ENCODE peak calls at places on chromosomes 12 and 14, in eight cellular contexts. P is SK-N-SH, Z is ovary, A is A549, W is tibial nerve, V is suprapubic skin, E is stomach, L is HepG2. C is an unnamed sample.

GRCh38 chr12:5466521-5466960 is 34.6 kb downstream of the NTF3 start:
- DNase-seq in P (no peak), Z (no peak), A (no peak), W (no peak), V (no peak), E (no peak), L (no peak), C (no peak)

GRCh38 chr12:121124402-121125109 is 8.1 kb upstream of the P2RX7 start:
- DNase-seq in P (no peak), Z (no peak), A (peak), W (no peak), V (no peak), E (no peak), L (peak), C (no peak)

GRCh38 chr12:66594688-66595087 is 84.2 kb downstream of the GRIP1 start:
- DNase-seq in P (no peak), Z (no peak), A (no peak), W (no peak), V (no peak), E (no peak), L (no peak), C (no peak)

GRCh38 chr12:22657538-22657937 is 32.6 kb downstream of the ETNK1 start:
- DNase-seq in P (no peak), Z (no peak), A (no peak), W (no peak), V (no peak), E (no peak), L (no peak), C (no peak)

GRCh38 chr12:108667349-108667748 is 33.7 kb upstream of the SELPLG start:
- DNase-seq in P (no peak), Z (no peak), A (no peak), W (no peak), V (no peak), E (no peak), L (peak), C (no peak)

GRCh38 chr14:102547067-102547466 is 37.5 kb upstream of the ANKRD9 start:
- DNase-seq in P (no peak), Z (no peak), A (no peak), W (no peak), V (no peak), E (no peak), L (no peak), C (no peak)

GRCh38 chr12:51244269-51244668 is 5.6 kb downstream of the DAZAP2 start:
- DNase-seq in P (no peak), Z (no peak), A (no peak), W (no peak), V (no peak), E (no peak), L (no peak), C (no peak)

GRCh38 chr12:117328556-117329100 is 32.8 kb downstream of the NOS1 start:
- DNase-seq in P (no peak), Z (no peak), A (no peak), W (no peak), V (no peak), E (no peak), L (no peak), C (no peak)

GRCh38 chr12:126286203-126286602 is 1221.0 kb downstream of the AACS start:
- DNase-seq in P (no peak), Z (no peak), A (no peak), W (no peak), V (no peak), E (no peak), L (no peak), C (no peak)

GRCh38 chr12:121295746-121296617 is 527 bp downstream of the CAMKK2 start:
- DNase-seq in P (peak), Z (no peak), A (peak), W (no peak), V (peak), E (no peak), L (peak), C (peak)

GRCh38 chr12:11228268-11228879 is 41.1 kb downstream of the PRB3 start:
- DNase-seq in P (peak), Z (no peak), A (peak), W (no peak), V (no peak), E (peak), L (peak), C (peak)

GRCh38 chr14:20035449-20035848 is 389 bp downstream of the OR4K13 start:
- DNase-seq in P (no peak), Z (no peak), A (no peak), W (no peak), V (no peak), E (no peak), L (no peak), C (no peak)

GRCh38 chr12:9083793-9084192 is 31.9 kb downstream of the A2M start:
- DNase-seq in P (no peak), Z (no peak), A (no peak), W (no peak), V (no peak), E (no peak), L (no peak), C (no peak)

GRCh38 chr12:110371408-110372055 is 32.0 kb downstream of the ANAPC7 start:
- DNase-seq in P (no peak), Z (peak), A (no peak), W (no peak), V (no peak), E (no peak), L (no peak), C (no peak)

GRCh38 chr12:124842073-124842749 is 21.5 kb downstream of the SCARB1 start:
- DNase-seq in P (peak), Z (peak), A (no peak), W (no peak), V (no peak), E (no peak), L (no peak), C (peak)

GRCh38 chr14:99315197-99315596 is 43.2 kb upstream of the BCL11B start:
- DNase-seq in P (no peak), Z (no peak), A (no peak), W (no peak), V (no peak), E (no peak), L (peak), C (no peak)

GRCh38 chr12:120037851-120038250 is 48.8 kb downstream of the BICDL1 start:
- DNase-seq in P (no peak), Z (no peak), A (no peak), W (no peak), V (no peak), E (no peak), L (no peak), C (no peak)

GRCh38 chr12:95790025-95790911 is at the start of gene NTN4:
- DNase-seq in P (peak), Z (peak), A (peak), W (peak), V (no peak), E (peak), L (no peak), C (peak)

GRCh38 chr14:72752034-72752412 is 141.9 kb downstream of the DPF3 start:
- DNase-seq in P (no peak), Z (no peak), A (no peak), W (no peak), V (no peak), E (no peak), L (no peak), C (no peak)

GRCh38 chr12:124233846-124234620 is 60.9 kb upstream of the RFLNA start:
- DNase-seq in P (no peak), Z (no peak), A (no peak), W (no peak), V (no peak), E (no peak), L (no peak), C (no peak)

DNA sequence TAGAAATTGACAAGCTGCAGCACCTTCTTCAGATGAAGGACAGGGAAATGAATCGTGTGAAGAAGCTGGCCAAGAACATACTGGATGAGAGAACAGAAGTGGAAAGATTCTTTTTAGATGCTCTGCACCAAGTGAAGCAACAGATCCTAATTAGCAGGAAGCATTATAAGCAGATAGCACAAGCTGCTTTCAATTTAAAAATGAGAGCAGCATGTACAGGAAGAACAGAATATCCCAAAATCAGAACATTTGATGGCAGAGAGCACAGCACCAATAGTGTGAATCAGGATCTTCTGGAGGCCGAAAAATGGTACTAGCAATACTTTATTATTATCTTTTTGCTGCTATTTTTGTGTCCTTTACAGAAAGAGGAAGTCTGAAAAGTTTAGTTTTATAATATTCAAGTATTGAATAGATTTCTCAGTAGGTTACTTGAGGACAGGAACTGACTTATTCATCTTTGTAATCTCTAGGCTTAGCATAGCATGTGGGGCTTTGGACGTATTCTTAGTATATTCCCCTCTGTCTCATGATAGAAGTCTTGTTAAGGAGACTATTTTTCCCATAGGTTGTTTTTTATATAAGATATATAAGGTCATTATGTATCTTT is 30.8 kb downstream of the BBOF1 start:
- DNase-seq in P (peak), Z (no peak), A (no peak), W (no peak), V (no peak), E (no peak), L (no peak), C (no peak)
- TF ChIP-seq EP300 in P (no peak), Z (no peak), A (no peak), W (no peak), V (no peak), E (no peak), L (no peak), C (no peak)

GRCh38 chr12:67650528-67651379 is 2.2 kb downstream of the DYRK2 start:
- DNase-seq in P (no peak), Z (no peak), A (no peak), W (no peak), V (no peak), E (no peak), L (no peak), C (peak)

GRCh38 chr12:67648306-67649164 is at the start of gene DYRK2:
- DNase-seq in P (peak), Z (peak), A (peak), W (peak), V (peak), E (peak), L (peak), C (peak)

GRCh38 chr12:67649165-67650126 is 901 bp downstream of the DYRK2 start:
- DNase-seq in P (peak), Z (peak), A (no peak), W (no peak), V (peak), E (peak), L (no peak), C (peak)

GRCh38 chr12:67650127-67650495 is 1.6 kb downstream of the DYRK2 start:
- DNase-seq in P (peak), Z (peak), A (no peak), W (no peak), V (no peak), E (no peak), L (no peak), C (no peak)

DNA sequence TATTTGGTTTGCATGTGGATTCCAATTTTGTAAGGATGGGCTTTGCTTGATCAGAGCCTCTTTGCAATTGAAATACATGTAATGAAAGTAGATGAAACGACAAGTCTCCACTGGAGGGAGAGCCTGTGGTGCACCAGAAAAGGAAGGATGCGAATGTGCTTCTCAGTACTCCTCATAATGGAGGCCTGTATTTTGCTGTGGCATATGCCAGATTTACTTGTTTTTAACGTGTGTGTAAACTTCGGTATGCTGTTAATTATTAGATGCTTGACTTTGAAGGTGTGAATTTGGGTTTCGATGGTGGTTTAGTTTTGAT is 2.8 kb downstream of the DYRK2 start:
- DNase-seq in P (peak), Z (no peak), A (peak), W (no peak), V (no peak), E (no peak), L (peak), C (peak)
- TF ChIP-seq CTCF in P (peak), Z (no peak), A (no peak), W (peak), V (no peak), E (no peak), L (no peak), C (peak)

GRCh38 chr14:105410642-105411016 is 9.0 kb upstream of the MTA1 start:
- DNase-seq in P (no peak), Z (no peak), A (no peak), W (no peak), V (no peak), E (no peak), L (no peak), C (no peak)

GRCh38 chr14:105412768-105413541 is 6.7 kb upstream of the MTA1 start:
- DNase-seq in P (no peak), Z (no peak), A (no peak), W (no peak), V (no peak), E (no peak), L (no peak), C (no peak)

GRCh38 chr14:105411985-105412767 is 7.5 kb upstream of the MTA1 start:
- DNase-seq in P (peak), Z (no peak), A (no peak), W (no peak), V (peak), E (no peak), L (no peak), C (no peak)

GRCh38 chr14:105409379-105409778 is 10.2 kb upstream of the MTA1 start:
- DNase-seq in P (no peak), Z (no peak), A (no peak), W (no peak), V (no peak), E (no peak), L (no peak), C (no peak)

GRCh38 chr14:105411017-105411941 is 8.3 kb upstream of the MTA1 start:
- DNase-seq in P (peak), Z (peak), A (no peak), W (no peak), V (peak), E (peak), L (no peak), C (peak)
- TF ChIP-seq EP300 in P (no peak), Z (no peak), A (no peak), W (no peak), V (no peak), E (no peak), L (no peak), C (no peak)

DNA sequence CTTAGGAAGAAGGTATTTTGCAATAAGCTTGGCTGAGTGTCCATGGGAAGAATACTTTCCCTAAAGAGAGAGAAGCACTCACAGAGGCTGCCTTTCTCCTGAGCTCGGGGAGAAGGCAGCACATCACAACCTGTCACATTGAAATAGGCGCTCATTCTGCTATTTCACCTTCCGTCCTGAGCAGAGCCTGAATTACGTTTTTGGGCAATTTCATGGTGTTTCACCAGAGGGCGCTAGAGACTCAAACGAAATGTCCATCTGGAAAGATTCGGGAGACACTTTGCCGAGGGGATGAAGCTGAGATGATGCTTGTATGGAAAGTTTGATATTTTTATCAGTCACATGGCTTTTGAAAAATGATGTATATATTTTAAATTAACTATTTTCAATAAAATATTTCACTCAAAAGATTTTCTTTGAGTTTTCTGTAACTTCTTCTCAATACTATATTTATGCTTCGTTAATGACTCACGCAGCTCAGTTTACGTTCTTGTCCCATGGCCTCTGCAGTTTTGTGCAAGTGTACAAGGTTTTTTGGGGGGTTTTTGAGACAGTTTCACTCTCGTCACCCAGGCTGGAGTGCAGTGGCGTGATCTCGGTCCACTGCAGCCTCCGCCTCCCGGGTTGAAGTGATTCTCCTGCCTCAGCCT is 17.4 kb upstream of the B4GALNT3 start:
- DNase-seq in P (peak), Z (no peak), A (peak), W (peak), V (no peak), E (peak), L (peak), C (peak)
- TF ChIP-seq CTCF in P (peak), Z (peak), A (peak), W (peak), V (peak), E (peak), L (peak), C (peak)

GRCh38 chr14:71248204-71248603 is 340.9 kb downstream of the PCNX1 start:
- DNase-seq in P (no peak), Z (no peak), A (no peak), W (no peak), V (no peak), E (no peak), L (no peak), C (no peak)
- TF ChIP-seq EP300 in P (no peak), Z (no peak), A (no peak), W (no peak), V (no peak), E (no peak), L (no peak), C (no peak)